ENCODE peak calls at places on chromosomes 3 and 15, in seven cellular contexts. E is right cardiac atrium, Y is transverse colon, J is PC-3, Q is cardiac muscle cell, G is NB4, Z is dorsolateral prefrontal cortex. W is an unnamed sample.

GRCh38 chr3:170642882-170643601 is 57.2 kb upstream of the SLC7A14 start:
- DNase-seq in Y (no peak), E (peak), Q (no peak), J (no peak), G (no peak), Z (peak), W (no peak)

GRCh38 chr15:86002444-86002843 is 77.2 kb upstream of the AGBL1 start:
- DNase-seq in E (no peak), J (no peak), G (no peak), Y (no peak), Z (no peak), Q (no peak), W (no peak)

GRCh38 chr3:73094127-73094526 is 32.7 kb downstream of the EBLN2 start:
- DNase-seq in E (no peak), Q (no peak), Y (no peak), J (no peak), G (peak), Z (no peak), W (no peak)

GRCh38 chr3:129650256-129650872 is 43.9 kb upstream of the PLXND1 start:
- DNase-seq in Z (peak), J (peak), Y (peak), G (peak), E (peak), Q (peak), W (peak)

GRCh38 chr3:177810162-177810623 is 612.9 kb upstream of the TBL1XR1 start:
- DNase-seq in E (no peak), J (peak), Z (no peak), Q (peak), G (no peak), Y (no peak), W (peak)

GRCh38 chr3:41956574-41956973 is 5.3 kb downstream of the ULK4 start:
- DNase-seq in G (no peak), Y (no peak), J (no peak), Z (no peak), Q (no peak), E (no peak), W (no peak)

GRCh38 chr3:99505646-99506269 is 132.6 kb upstream of the COL8A1 start:
- DNase-seq in G (peak), Y (peak), Z (no peak), J (peak), Q (peak), E (peak), W (peak)

GRCh38 chr3:39096775-39097174 is 10.7 kb downstream of the GORASP1 start:
- DNase-seq in J (no peak), Z (no peak), Y (no peak), G (no peak), Q (peak), E (no peak), W (no peak)

GRCh38 chr3:9250236-9250635 is 790 bp upstream of the SRGAP3 start:
- DNase-seq in Y (no peak), J (no peak), E (no peak), G (peak), Z (no peak), Q (no peak), W (no peak)

GRCh38 chr3:27675287-27675686 is 46.8 kb downstream of the EOMES start:
- DNase-seq in Z (no peak), E (no peak), Y (no peak), G (no peak), Q (peak), J (no peak), W (peak)

GRCh38 chr15:98770984-98771383 is 122.6 kb downstream of the IGF1R start:
- DNase-seq in Z (no peak), E (no peak), Y (no peak), Q (no peak), G (no peak), J (no peak), W (no peak)

GRCh38 chr15:34987182-34987488 is 952 bp downstream of the ZNF770 start:
- DNase-seq in E (no peak), J (peak), Q (no peak), G (peak), Y (no peak), Z (no peak), W (no peak)

GRCh38 chr15:34055868-34056595 is 17.0 kb upstream of the AVEN start:
- DNase-seq in Z (no peak), Y (no peak), G (no peak), E (no peak), Q (peak), J (peak), W (peak)

GRCh38 chr3:72664171-72664570 is 184.1 kb downstream of the SHQ1 start:
- DNase-seq in G (no peak), J (no peak), Z (no peak), Q (no peak), E (no peak), Y (no peak), W (no peak)

GRCh38 chr15:79595995-79596622 is 164.0 kb downstream of the MINAR1 start:
- DNase-seq in Y (peak), Q (peak), Z (no peak), G (peak), J (peak), E (peak), W (peak)

GRCh38 chr3:103906808-103907207 is 1459.9 kb upstream of the ALCAM start:
- DNase-seq in Y (no peak), Q (no peak), G (no peak), Z (no peak), E (no peak), J (no peak), W (no peak)

GRCh38 chr3:7929319-7929889 is 572.2 kb upstream of the LMCD1 start:
- DNase-seq in Q (no peak), G (no peak), E (no peak), J (no peak), Y (no peak), Z (no peak), W (no peak)

GRCh38 chr3:60034047-60034446 is 984.2 kb upstream of the CFAP20DC start:
- DNase-seq in J (no peak), E (no peak), Q (no peak), Y (no peak), Z (no peak), G (no peak), W (no peak)

GRCh38 chr3:129809297-129809696 is 84.2 kb downstream of the TMCC1 start:
- DNase-seq in Z (no peak), Y (no peak), Q (peak), E (no peak), J (no peak), G (no peak), W (no peak)

GRCh38 chr15:31558840-31559239 is 232.2 kb downstream of the KLF13 start:
- DNase-seq in Z (no peak), Q (no peak), Y (no peak), J (no peak), E (no peak), G (no peak), W (no peak)

GRCh38 chr15:25947336-25948080 is 84.4 kb upstream of the ATP10A start:
- DNase-seq in Y (no peak), E (no peak), G (peak), Z (peak), J (peak), Q (no peak), W (peak)

GRCh38 chr15:35349916-35350315 is 196.0 kb downstream of the DPH6 start:
- DNase-seq in Z (no peak), G (no peak), E (no peak), J (peak), Y (no peak), Q (no peak), W (no peak)

GRCh38 chr15:72285927-72286516 is 13.7 kb upstream of the PARP6 start:
- DNase-seq in G (peak), J (peak), E (peak), Q (peak), Y (peak), Z (no peak), W (no peak)

GRCh38 chr3:54320376-54320775 is 198.0 kb downstream of the CACNA2D3 start:
- DNase-seq in Q (peak), E (no peak), Z (no peak), J (no peak), Y (no peak), G (peak), W (no peak)

GRCh38 chr3:54653456-54654195 is 274.2 kb downstream of the LRTM1 start:
- DNase-seq in Z (no peak), E (no peak), Q (no peak), Y (no peak), J (no peak), G (no peak), W (no peak)

GRCh38 chr3:42728056-42728455 is 25.5 kb upstream of the HHATL start:
- DNase-seq in G (no peak), Q (no peak), Y (no peak), E (peak), Z (no peak), J (no peak), W (no peak)

GRCh38 chr15:74392902-74393301 is 25.5 kb upstream of the CYP11A1 start:
- DNase-seq in Z (no peak), J (no peak), G (no peak), Y (no peak), Q (no peak), E (no peak), W (no peak)

GRCh38 chr3:13391308-13391707 is 28.8 kb downstream of the NUP210 start:
- DNase-seq in E (no peak), J (no peak), Q (no peak), Z (no peak), G (peak), Y (no peak), W (no peak)

GRCh38 chr15:70356919-70357318 is 259.2 kb upstream of the TLE3 start:
- DNase-seq in Y (no peak), Q (peak), E (no peak), G (no peak), J (peak), Z (no peak), W (peak)

GRCh38 chr3:174786825-174787224 is 72.3 kb upstream of the NAALADL2 start:
- DNase-seq in Y (no peak), J (no peak), Z (no peak), Q (no peak), E (no peak), G (no peak), W (no peak)

GRCh38 chr15:63210151-63211051 is 21.0 kb downstream of the RAB8B start:
- DNase-seq in G (no peak), E (no peak), Q (no peak), Y (no peak), J (no peak), Z (no peak), W (no peak)

GRCh38 chr3:29484633-29485032 is 203.8 kb downstream of the RBMS3 start:
- DNase-seq in Y (no peak), Q (no peak), G (no peak), J (no peak), Z (no peak), E (no peak), W (no peak)

GRCh38 chr15:84775867-84776449 is 27.6 kb downstream of the ZNF592 start:
- DNase-seq in G (no peak), J (no peak), Z (no peak), Y (no peak), E (no peak), Q (no peak), W (no peak)

GRCh38 chr3:42498034-42498433 is 4.4 kb upstream of the VIPR1 start:
- DNase-seq in Z (no peak), J (no peak), Q (no peak), G (no peak), E (no peak), Y (no peak), W (no peak)

GRCh38 chr15:68793776-68794175 is 26.9 kb downstream of the ANP32A start:
- DNase-seq in J (no peak), Z (no peak), Y (no peak), G (no peak), E (no peak), Q (no peak), W (no peak)

GRCh38 chr3:14494973-14495300 is 45.2 kb downstream of the GRIP2 start:
- DNase-seq in Z (no peak), J (no peak), E (no peak), G (no peak), Y (no peak), Q (no peak), W (no peak)

GRCh38 chr15:65533057-65533752 is 2.9 kb downstream of the HACD3 start:
- DNase-seq in Z (no peak), Y (no peak), G (no peak), Q (no peak), J (no peak), E (no peak), W (no peak)
- H3K4me3 ChIP-seq in Z (peak), Y (no peak), G (peak), Q (no peak), J (peak), E (no peak), W (no peak)

GRCh38 chr3:143674100-143674968 is 173.9 kb downstream of the SLC9A9 start:
- DNase-seq in J (peak), Q (peak), Y (peak), E (peak), Z (peak), G (peak), W (peak)

GRCh38 chr3:143672396-143673165 is 175.7 kb downstream of the SLC9A9 start:
- DNase-seq in Z (no peak), Y (no peak), E (no peak), J (no peak), G (no peak), Q (no peak), W (peak)

GRCh38 chr3:143668385-143668784 is 179.9 kb downstream of the SLC9A9 start:
- DNase-seq in E (no peak), J (no peak), G (no peak), Z (no peak), Y (no peak), Q (no peak), W (no peak)

GRCh38 chr3:143671641-143672040 is 176.6 kb downstream of the SLC9A9 start:
- DNase-seq in Y (no peak), G (no peak), J (no peak), Q (no peak), Z (no peak), E (no peak), W (peak)

DNA sequence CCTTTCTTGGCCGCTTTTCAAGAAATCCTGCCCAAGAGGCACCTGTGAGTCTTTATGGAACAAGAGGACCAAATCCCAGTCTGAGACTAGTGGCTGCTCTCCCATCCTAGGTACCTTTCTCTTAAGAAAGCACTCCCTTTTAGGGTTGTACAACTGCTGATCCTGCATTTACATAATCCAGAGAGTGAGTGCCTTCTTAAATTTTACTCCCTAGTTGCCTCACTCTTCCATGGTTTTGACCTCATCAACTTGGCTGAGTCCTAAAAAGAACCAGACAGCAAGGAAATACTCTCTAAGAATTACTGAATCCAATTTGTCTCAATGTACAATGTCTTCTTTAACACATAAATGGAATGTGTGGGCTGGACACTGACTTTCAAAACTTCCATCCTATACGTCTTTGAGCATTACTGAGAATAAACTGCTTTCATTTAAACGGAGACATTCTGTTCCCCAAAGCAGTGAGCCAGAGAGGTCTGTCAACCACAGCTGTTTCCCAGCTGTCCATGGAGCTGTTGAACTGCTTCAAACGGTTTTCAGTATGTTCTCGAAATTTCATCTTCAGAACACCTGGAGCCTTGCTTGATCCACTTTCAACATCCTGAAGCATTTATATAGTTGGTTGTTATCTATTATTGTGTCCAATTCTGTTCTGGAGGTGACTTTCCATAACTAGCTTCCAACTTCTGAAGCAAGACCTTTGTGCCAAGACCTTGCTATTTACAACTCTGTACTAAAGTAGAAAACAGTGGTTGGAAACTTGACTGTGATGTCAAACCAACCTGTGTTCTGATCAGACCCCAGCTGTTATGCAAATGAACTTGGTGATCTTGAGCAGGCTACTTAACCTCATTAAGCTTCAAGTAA is 179.1 kb downstream of the SLC9A9 start:
- DNase-seq in E (no peak), J (no peak), Q (no peak), Z (no peak), Y (peak), G (no peak), W (peak)
- H3K4me3 ChIP-seq in E (no peak), J (no peak), Q (no peak), Z (no peak), Y (no peak), G (no peak), W (no peak)

GRCh38 chr3:140018556-140018955 is 83.6 kb downstream of the CLSTN2 start:
- DNase-seq in J (no peak), G (no peak), Z (no peak), E (no peak), Q (no peak), Y (no peak), W (no peak)

GRCh38 chr3:140014831-140015495 is 80.0 kb downstream of the CLSTN2 start:
- DNase-seq in Q (no peak), J (no peak), Y (no peak), G (no peak), Z (no peak), E (no peak), W (no peak)

GRCh38 chr3:140011611-140012277 is 76.8 kb downstream of the CLSTN2 start:
- DNase-seq in Y (no peak), Z (no peak), E (no peak), J (no peak), Q (no peak), G (no peak), W (no peak)

GRCh38 chr3:140013220-140013619 is 78.2 kb downstream of the CLSTN2 start:
- DNase-seq in Y (no peak), Q (no peak), G (no peak), J (no peak), Z (peak), E (no peak), W (no peak)

DNA sequence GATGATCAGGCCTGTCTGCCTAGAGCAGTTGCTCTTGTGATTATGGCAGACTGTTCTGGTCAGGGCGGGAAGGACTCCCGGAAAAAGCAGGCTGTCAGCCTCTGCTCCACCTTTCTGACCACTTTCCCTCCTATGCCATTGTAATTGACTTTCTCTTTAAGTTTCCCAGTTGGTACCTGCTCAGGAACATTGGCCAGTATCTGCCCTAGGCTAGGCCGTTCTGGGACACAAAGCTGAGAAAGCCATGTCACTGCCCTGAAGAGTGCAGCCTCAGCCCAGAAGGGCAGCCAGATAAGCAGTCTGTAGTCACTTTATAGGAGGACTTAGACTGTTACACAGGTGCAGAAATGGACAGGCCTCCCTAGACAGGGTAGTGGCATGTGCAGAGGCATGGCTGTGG is 80.8 kb downstream of the CLSTN2 start:
- DNase-seq in Z (no peak), Y (no peak), J (no peak), G (no peak), E (no peak), Q (no peak), W (no peak)
- H3K4me3 ChIP-seq in Z (no peak), Y (no peak), J (no peak), G (no peak), E (no peak), Q (no peak), W (no peak)

GRCh38 chr3:127734181-127734720 is 61.5 kb downstream of the ABTB1 start:
- DNase-seq in E (no peak), J (no peak), Y (no peak), Z (no peak), G (no peak), Q (no peak), W (no peak)
- H3K4me3 ChIP-seq in E (no peak), J (no peak), Y (no peak), Z (no peak), G (no peak), Q (no peak), W (no peak)